ENCODE peak calls at places on chromosomes 5 and 9, in ten cellular contexts. S, J, V, K, A, Z, C, G, H and W are unnamed samples.

GRCh38 chr9:38662763-38663593 is 42.6 kb upstream of the ANKRD18A start:
- DNase-seq in A (no peak), H (no peak), J (no peak), V (peak; percentile 20), K (no peak), Z (peak; percentile 52), G (no peak), C (no peak), S (no peak), W (no peak)

GRCh38 chr5:84213212-84213611 is 171.5 kb downstream of the EDIL3 start:
- DNase-seq in H (no peak), V (no peak), C (no peak), Z (no peak), J (no peak), G (no peak), A (no peak), S (no peak), K (no peak), W (no peak)

GRCh38 chr9:129312731-129313130 is 134.7 kb upstream of the IER5L start:
- DNase-seq in K (no peak), C (no peak), Z (no peak), A (no peak), G (no peak), S (no peak), H (no peak), J (no peak), V (no peak), W (no peak)

GRCh38 chr9:107229146-107229545 is 53.9 kb upstream of the RAD23B start:
- DNase-seq in S (no peak), H (no peak), Z (no peak), V (peak; percentile 67), K (no peak), A (no peak), G (no peak), J (no peak), C (no peak), W (no peak)

GRCh38 chr5:170226661-170227060 is 6.1 kb upstream of the C5orf58 start:
- DNase-seq in K (no peak), V (no peak), J (no peak), G (no peak), C (no peak), S (no peak), A (no peak), Z (no peak), H (no peak), W (no peak)

GRCh38 chr5:17355585-17356346 is 138.3 kb downstream of the BASP1 start:
- DNase-seq in H (peak; percentile 96), S (no peak), V (no peak), Z (no peak), K (no peak), J (peak; percentile 37), G (no peak), A (no peak), C (no peak), W (no peak)

GRCh38 chr9:89606049-89606481 is 1.3 kb downstream of the GADD45G start:
- DNase-seq in J (no peak), V (peak; percentile 65), K (peak; percentile 86), S (peak; percentile 85), H (peak; percentile 68), G (peak; percentile 75), C (peak; percentile 78), A (peak; percentile 87), Z (peak; percentile 81), W (peak; percentile 31)

GRCh38 chr5:37308796-37309195 is 59.6 kb upstream of the CPLANE1 start:
- DNase-seq in H (no peak), J (no peak), G (no peak), V (no peak), A (no peak), S (no peak), K (no peak), C (no peak), Z (peak; percentile 72), W (no peak)

DNA sequence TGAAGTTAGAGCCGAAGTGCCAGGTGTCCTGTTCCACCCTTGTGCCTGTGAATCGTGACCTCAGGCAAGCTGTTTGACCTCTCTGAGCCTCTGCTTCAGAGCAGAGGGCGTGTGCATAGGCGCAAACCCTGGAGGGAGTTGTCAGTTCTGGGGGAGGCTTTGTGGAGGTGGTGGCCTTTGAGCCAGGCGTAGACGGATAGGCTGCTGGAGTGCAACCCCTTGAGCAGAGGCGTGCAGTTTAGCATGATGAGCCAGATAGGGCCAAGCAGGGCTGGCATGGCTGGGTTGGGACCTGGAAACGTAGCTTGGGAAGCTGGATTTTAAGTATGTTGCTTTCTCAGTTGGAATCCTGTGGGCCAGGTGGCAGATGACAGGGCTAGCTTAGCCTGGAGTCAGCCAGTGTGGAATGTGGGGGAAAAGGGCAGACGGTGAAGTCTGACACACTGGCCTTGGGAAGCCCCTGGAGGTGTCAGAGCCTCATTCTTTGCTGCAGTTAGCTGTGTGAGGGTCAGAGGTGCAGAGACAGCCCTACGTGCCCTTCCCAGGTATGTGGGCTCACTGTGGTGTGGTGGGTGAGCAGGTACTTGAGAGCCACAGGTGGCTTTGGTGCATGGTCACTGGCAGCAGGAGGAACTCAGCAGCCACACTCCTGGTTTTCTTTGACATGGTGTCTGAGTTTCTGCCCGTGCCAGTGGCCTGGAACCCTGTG is 93.4 kb downstream of the DAB2IP start:
- DNase-seq in S (no peak), V (peak; percentile 34), K (no peak), H (no peak), Z (no peak), J (no peak), A (no peak), C (no peak), G (no peak), W (no peak)
- TF ChIP-seq CTCF in S (no peak), V (no peak), K (no peak), H (no peak), Z (no peak), J (no peak), A (no peak), C (no peak), G (no peak), W (no peak)

DNA sequence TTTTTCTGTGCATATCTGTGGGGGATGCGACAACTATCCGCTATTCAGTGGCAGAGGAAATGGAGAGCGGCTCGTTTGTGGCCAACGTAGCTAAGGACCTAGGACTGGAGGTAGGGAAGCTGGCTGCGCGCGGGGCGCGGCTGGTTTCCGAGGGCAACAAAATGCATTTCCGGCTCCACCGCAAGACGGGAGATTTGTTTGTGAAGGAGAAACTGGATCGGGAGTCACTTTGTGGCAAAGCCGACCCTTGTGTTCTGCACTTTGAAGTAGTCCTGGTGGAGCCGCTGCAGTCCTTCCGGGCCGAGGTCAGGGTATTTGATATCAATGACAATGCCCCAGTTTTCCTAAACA is 327 bp downstream of the PCDHB1 start:
- DNase-seq in Z (no peak), C (no peak), J (no peak), S (no peak), G (no peak), V (no peak), K (no peak), H (no peak), A (peak; percentile 21), W (peak; percentile 9)
- H3K4me3 ChIP-seq in Z (peak overlapping the region; percentile 36), C (peak overlapping the region; percentile 62), J (no peak overlapping the region), S (peak overlapping the region; percentile 47), G (peak overlapping the region; percentile 42), V (peak overlapping the region; percentile 51), K (peak overlapping the region; percentile 60), H (peak overlapping the region; percentile 36), A (peak overlapping the region; percentile 54), W (no peak overlapping the region)

GRCh38 chr9:15430920-15431844 is 8.5 kb downstream of the SNAPC3 start:
- DNase-seq in V (peak; percentile 9), A (no peak), C (no peak), G (peak; percentile 36), H (no peak), S (peak; percentile 41), Z (no peak), J (no peak), K (no peak), W (no peak)

GRCh38 chr9:15421532-15421931 is 1.1 kb upstream of the SNAPC3 start:
- DNase-seq in S (peak; percentile 32), H (no peak), C (no peak), A (no peak), Z (no peak), G (no peak), K (no peak), J (no peak), V (no peak), W (no peak)

GRCh38 chr9:15422355-15423327 is at the start of gene SNAPC3:
- DNase-seq in K (peak; percentile 94), G (peak; percentile 95), J (peak; percentile 76), A (peak; percentile 97), Z (peak; percentile 97), S (peak; percentile 97), C (peak; percentile 94), H (peak; percentile 86), V (peak; percentile 97), W (peak; percentile 99)

GRCh38 chr9:15423328-15423985 is 781 bp downstream of the SNAPC3 start:
- DNase-seq in V (peak; percentile 15), S (no peak), A (peak; percentile 84), H (peak; percentile 44), G (no peak), C (no peak), Z (peak; percentile 42), J (no peak), K (no peak), W (no peak)

DNA sequence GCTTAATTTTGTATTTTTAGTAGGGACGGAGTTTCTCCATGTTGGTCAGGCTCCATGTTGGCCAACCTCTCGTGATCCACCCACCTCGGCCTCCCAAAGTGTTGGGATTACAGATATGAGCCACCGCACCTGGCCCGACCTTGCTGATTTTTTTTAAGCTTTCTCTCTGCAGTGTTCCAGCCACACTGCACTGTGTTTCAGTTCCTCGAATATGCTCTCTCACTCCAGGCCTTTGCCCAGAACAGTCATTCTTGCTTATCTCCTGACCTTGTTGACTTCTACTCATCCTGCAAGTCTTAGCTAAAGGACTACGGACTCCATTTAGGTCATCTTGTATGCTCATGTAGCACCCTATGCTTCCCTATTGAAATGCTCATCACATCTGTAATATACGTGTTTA is 3.3 kb downstream of the SNAPC3 start:
- DNase-seq in K (no peak), S (no peak), J (no peak), Z (no peak), C (no peak), A (no peak), H (no peak), V (no peak), G (no peak), W (peak; percentile 29)
- H3K36me3 ChIP-seq in K (peaks cover 18% of the 10 kb centered on the region), S (peaks cover 5% of the 10 kb centered on the region), J (peaks cover 9% of the 10 kb centered on the region), Z (peaks cover 3% of the 10 kb centered on the region), C (peaks cover 27% of the 10 kb centered on the region), A (peaks cover 21% of the 10 kb centered on the region), H (peaks cover 3% of the 10 kb centered on the region), V (peaks cover 16% of the 10 kb centered on the region), G (peaks cover 8% of the 10 kb centered on the region), W (peaks cover 3% of the 10 kb centered on the region)

GRCh38 chr9:91160599-91161464 is 200.9 kb downstream of the AUH start:
- DNase-seq in V (no peak), S (no peak), C (no peak), K (no peak), Z (no peak), H (no peak), G (no peak), A (no peak), J (no peak), W (no peak)

GRCh38 chr9:91162784-91163440 is 198.8 kb downstream of the AUH start:
- DNase-seq in V (no peak), C (no peak), G (no peak), S (peak; percentile 75), J (no peak), A (peak; percentile 80), K (peak; percentile 50), Z (peak; percentile 31), H (peak; percentile 29), W (peak; percentile 61)

GRCh38 chr9:91163441-91163772 is 198.3 kb downstream of the AUH start:
- DNase-seq in A (no peak), K (no peak), G (no peak), Z (no peak), H (no peak), S (peak; percentile 37), C (no peak), J (no peak), V (no peak), W (no peak)

GRCh38 chr9:91161465-91162275 is 200.0 kb downstream of the AUH start:
- DNase-seq in K (no peak), A (no peak), C (no peak), J (no peak), G (no peak), H (no peak), S (no peak), V (no peak), Z (no peak), W (no peak)

DNA sequence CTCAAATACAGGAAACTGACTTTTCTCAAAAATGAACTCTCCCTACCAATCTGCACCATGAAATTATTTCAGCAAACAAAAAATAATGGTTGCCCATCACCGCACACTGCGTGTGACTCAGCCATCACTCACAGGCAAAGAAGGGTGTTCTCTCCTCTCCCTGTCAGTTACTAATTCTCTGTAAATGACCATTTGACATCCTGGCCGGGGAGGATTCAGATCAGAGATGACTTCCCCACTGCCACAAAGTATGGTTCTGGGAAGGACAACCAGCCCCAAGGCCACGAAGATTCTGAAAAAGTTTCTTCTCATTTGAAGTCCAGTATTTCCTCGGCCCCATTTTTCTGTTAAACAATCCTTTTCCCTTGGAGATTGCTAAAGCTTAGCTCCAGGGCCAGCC is 199.4 kb downstream of the AUH start:
- DNase-seq in J (no peak), A (peak; percentile 95), V (no peak), G (no peak), K (no peak), S (peak; percentile 6), Z (no peak), C (no peak), H (peak; percentile 74), W (no peak)
- TF ChIP-seq CTCF in J (no peak), A (no peak), V (no peak), G (no peak), K (no peak), S (no peak), Z (no peak), C (no peak), H (no peak), W (no peak)